ENCODE peak calls at places on chromosome 16, in five cellular contexts. One of them, this sample, is unnamed.

GRCh38 chr16:59327894-59328293 is 593.8 kb upstream of the GOT2 start:
- DNase-seq in RCC 7860: no peak
- DNase-seq in progenitor cell of endocrine pancreas: no peak
- DNase-seq in CD8-positive, alpha-beta memory T cell: no peak
- DNase-seq in CD4-positive, alpha-beta T cell: no peak
- DNase-seq in this sample: no peak

GRCh38 chr16:81711609-81712329 is 67.3 kb upstream of the PLCG2 start:
- DNase-seq in RCC 7860: peak
- DNase-seq in progenitor cell of endocrine pancreas: no peak
- DNase-seq in CD8-positive, alpha-beta memory T cell: no peak
- DNase-seq in CD4-positive, alpha-beta T cell: no peak
- DNase-seq in this sample: no peak

GRCh38 chr16:12819126-12820117 is 15.7 kb upstream of the CPPED1 start:
- DNase-seq in RCC 7860: peak
- DNase-seq in progenitor cell of endocrine pancreas: peak
- DNase-seq in CD8-positive, alpha-beta memory T cell: peak
- DNase-seq in CD4-positive, alpha-beta T cell: peak
- DNase-seq in this sample: peak

GRCh38 chr16:82460761-82461160 is 166.0 kb upstream of the CDH13 start:
- DNase-seq in RCC 7860: no peak
- DNase-seq in progenitor cell of endocrine pancreas: no peak
- DNase-seq in CD8-positive, alpha-beta memory T cell: no peak
- DNase-seq in CD4-positive, alpha-beta T cell: no peak
- DNase-seq in this sample: no peak

GRCh38 chr16:79372504-79373184 is 227.9 kb downstream of the MAF start:
- DNase-seq in RCC 7860: peak
- DNase-seq in progenitor cell of endocrine pancreas: no peak
- DNase-seq in CD8-positive, alpha-beta memory T cell: no peak
- DNase-seq in CD4-positive, alpha-beta T cell: no peak
- DNase-seq in this sample: no peak

GRCh38 chr16:539901-540530 is 12.5 kb downstream of the CAPN15 start:
- DNase-seq in RCC 7860: no peak
- DNase-seq in progenitor cell of endocrine pancreas: no peak
- DNase-seq in CD8-positive, alpha-beta memory T cell: no peak
- DNase-seq in CD4-positive, alpha-beta T cell: no peak
- DNase-seq in this sample: no peak

GRCh38 chr16:76639685-76640289 is 362.6 kb downstream of the CNTNAP4 start:
- DNase-seq in RCC 7860: no peak
- DNase-seq in progenitor cell of endocrine pancreas: no peak
- DNase-seq in CD8-positive, alpha-beta memory T cell: no peak
- DNase-seq in CD4-positive, alpha-beta T cell: no peak
- DNase-seq in this sample: peak

GRCh38 chr16:81214745-81215166 is 23.7 kb upstream of the BCO1 start:
- DNase-seq in RCC 7860: no peak
- DNase-seq in progenitor cell of endocrine pancreas: no peak
- DNase-seq in CD8-positive, alpha-beta memory T cell: no peak
- DNase-seq in CD4-positive, alpha-beta T cell: no peak
- DNase-seq in this sample: no peak

GRCh38 chr16:2919511-2920255 is 8.0 kb downstream of the FLYWCH1 start:
- DNase-seq in RCC 7860: peak
- DNase-seq in progenitor cell of endocrine pancreas: peak
- DNase-seq in CD8-positive, alpha-beta memory T cell: peak
- DNase-seq in CD4-positive, alpha-beta T cell: peak
- DNase-seq in this sample: peak

GRCh38 chr16:21964353-21964752 is 11.2 kb downstream of the UQCRC2 start:
- DNase-seq in RCC 7860: no peak
- DNase-seq in progenitor cell of endocrine pancreas: no peak
- DNase-seq in CD8-positive, alpha-beta memory T cell: no peak
- DNase-seq in CD4-positive, alpha-beta T cell: no peak
- DNase-seq in this sample: no peak

GRCh38 chr16:10751291-10751697 is 7.7 kb downstream of the NUBP1 start:
- DNase-seq in RCC 7860: no peak
- DNase-seq in progenitor cell of endocrine pancreas: no peak
- DNase-seq in CD8-positive, alpha-beta memory T cell: no peak
- DNase-seq in CD4-positive, alpha-beta T cell: no peak
- DNase-seq in this sample: no peak

GRCh38 chr16:87344931-87345631 is 27.9 kb upstream of the C16orf95 start:
- DNase-seq in RCC 7860: no peak
- DNase-seq in progenitor cell of endocrine pancreas: no peak
- DNase-seq in CD8-positive, alpha-beta memory T cell: peak
- DNase-seq in CD4-positive, alpha-beta T cell: peak
- DNase-seq in this sample: peak

GRCh38 chr16:71919033-71919432 is 23.7 kb downstream of the IST1 start:
- DNase-seq in RCC 7860: no peak
- DNase-seq in progenitor cell of endocrine pancreas: no peak
- DNase-seq in CD8-positive, alpha-beta memory T cell: no peak
- DNase-seq in CD4-positive, alpha-beta T cell: no peak
- DNase-seq in this sample: no peak

GRCh38 chr16:55513616-55514015 is 4.7 kb downstream of the LPCAT2 start:
- DNase-seq in RCC 7860: peak
- DNase-seq in progenitor cell of endocrine pancreas: no peak
- DNase-seq in CD8-positive, alpha-beta memory T cell: no peak
- DNase-seq in CD4-positive, alpha-beta T cell: no peak
- DNase-seq in this sample: no peak

GRCh38 chr16:83807327-83807709 is 460 bp upstream of the HSBP1 start:
- DNase-seq in RCC 7860: no peak
- DNase-seq in progenitor cell of endocrine pancreas: no peak
- DNase-seq in CD8-positive, alpha-beta memory T cell: no peak
- DNase-seq in CD4-positive, alpha-beta T cell: no peak
- DNase-seq in this sample: no peak

GRCh38 chr16:11972128-11972527 is 4.4 kb upstream of the SNX29 start:
- DNase-seq in RCC 7860: no peak
- DNase-seq in progenitor cell of endocrine pancreas: no peak
- DNase-seq in CD8-positive, alpha-beta memory T cell: no peak
- DNase-seq in CD4-positive, alpha-beta T cell: no peak
- DNase-seq in this sample: no peak

GRCh38 chr16:89491238-89491869 is 993 bp upstream of the ANKRD11 start:
- DNase-seq in RCC 7860: no peak
- DNase-seq in progenitor cell of endocrine pancreas: no peak
- DNase-seq in CD8-positive, alpha-beta memory T cell: no peak
- DNase-seq in CD4-positive, alpha-beta T cell: no peak
- DNase-seq in this sample: peak

GRCh38 chr16:89017543-89017942 is 40.5 kb upstream of the CBFA2T3 start:
- DNase-seq in RCC 7860: no peak
- DNase-seq in progenitor cell of endocrine pancreas: no peak
- DNase-seq in CD8-positive, alpha-beta memory T cell: peak
- DNase-seq in CD4-positive, alpha-beta T cell: no peak
- DNase-seq in this sample: no peak

GRCh38 chr16:88983157-88983556 is 6.2 kb upstream of the CBFA2T3 start:
- DNase-seq in RCC 7860: no peak
- DNase-seq in progenitor cell of endocrine pancreas: no peak
- DNase-seq in CD8-positive, alpha-beta memory T cell: no peak
- DNase-seq in CD4-positive, alpha-beta T cell: no peak
- DNase-seq in this sample: no peak

GRCh38 chr16:4341250-4341649 is 9.9 kb downstream of the PAM16 start:
- DNase-seq in RCC 7860: no peak
- DNase-seq in progenitor cell of endocrine pancreas: no peak
- DNase-seq in CD8-positive, alpha-beta memory T cell: no peak
- DNase-seq in CD4-positive, alpha-beta T cell: no peak
- DNase-seq in this sample: no peak

GRCh38 chr16:85067024-85067423 is 39.4 kb downstream of the KIAA0513 start:
- DNase-seq in RCC 7860: no peak
- DNase-seq in progenitor cell of endocrine pancreas: no peak
- DNase-seq in CD8-positive, alpha-beta memory T cell: no peak
- DNase-seq in CD4-positive, alpha-beta T cell: no peak
- DNase-seq in this sample: no peak

GRCh38 chr16:9610727-9611126 is 519.3 kb downstream of the HAPSTR1 start:
- DNase-seq in RCC 7860: no peak
- DNase-seq in progenitor cell of endocrine pancreas: no peak
- DNase-seq in CD8-positive, alpha-beta memory T cell: no peak
- DNase-seq in CD4-positive, alpha-beta T cell: no peak
- DNase-seq in this sample: no peak

This sample was measured in DND-41.